ENCODE peak calls at places on chromosomes 13 and 19, in ten cellular contexts. One of them, this sample, is unnamed.

GRCh38 chr13:95106562-95106961 is 194.7 kb downstream of the ABCC4 start:
- DNase-seq in lower leg skin: no peak
- DNase-seq in aorta: no peak
- DNase-seq in tibial artery: no peak
- DNase-seq in esophagus squamous epithelium: no peak
- DNase-seq in neural progenitor cell: no peak
- DNase-seq in heart left ventricle: no peak
- DNase-seq in AG10803: no peak
- DNase-seq in HFF-Myc: no peak
- DNase-seq in brain microvascular endothelial cell: no peak
- DNase-seq in this sample: no peak

GRCh38 chr13:73672492-73672891 is 461.7 kb downstream of the KLF12 start:
- DNase-seq in lower leg skin: no peak
- DNase-seq in aorta: no peak
- DNase-seq in tibial artery: no peak
- DNase-seq in esophagus squamous epithelium: no peak
- DNase-seq in neural progenitor cell: no peak
- DNase-seq in heart left ventricle: no peak
- DNase-seq in AG10803: no peak
- DNase-seq in HFF-Myc: no peak
- DNase-seq in brain microvascular endothelial cell: no peak
- DNase-seq in this sample: no peak

GRCh38 chr19:55088543-55089265 is 13.0 kb downstream of the EPS8L1 start:
- DNase-seq in lower leg skin: no peak
- DNase-seq in aorta: no peak
- DNase-seq in tibial artery: no peak
- DNase-seq in esophagus squamous epithelium: no peak
- DNase-seq in neural progenitor cell: peak; percentile 92
- DNase-seq in heart left ventricle: peak; percentile 78
- DNase-seq in AG10803: peak; percentile 38
- DNase-seq in HFF-Myc: no peak
- DNase-seq in brain microvascular endothelial cell: peak; percentile 66
- DNase-seq in this sample: peak; percentile 76

GRCh38 chr13:30796132-30796832 is 60.9 kb downstream of the ALOX5AP start:
- DNase-seq in lower leg skin: no peak
- DNase-seq in aorta: no peak
- DNase-seq in tibial artery: no peak
- DNase-seq in esophagus squamous epithelium: no peak
- DNase-seq in neural progenitor cell: no peak
- DNase-seq in heart left ventricle: no peak
- DNase-seq in AG10803: peak; percentile 80
- DNase-seq in HFF-Myc: no peak
- DNase-seq in brain microvascular endothelial cell: peak; percentile 43
- DNase-seq in this sample: no peak

GRCh38 chr13:21698975-21699679 is 28.3 kb downstream of the FGF9 start:
- DNase-seq in lower leg skin: no peak
- DNase-seq in aorta: no peak
- DNase-seq in tibial artery: no peak
- DNase-seq in esophagus squamous epithelium: no peak
- DNase-seq in neural progenitor cell: no peak
- DNase-seq in heart left ventricle: no peak
- DNase-seq in AG10803: no peak
- DNase-seq in HFF-Myc: no peak
- DNase-seq in brain microvascular endothelial cell: no peak
- DNase-seq in this sample: no peak

GRCh38 chr13:98443329-98443728 is 133.6 kb downstream of the STK24 start:
- DNase-seq in lower leg skin: no peak
- DNase-seq in aorta: peak; percentile 44
- DNase-seq in tibial artery: no peak
- DNase-seq in esophagus squamous epithelium: no peak
- DNase-seq in neural progenitor cell: no peak
- DNase-seq in heart left ventricle: no peak
- DNase-seq in AG10803: peak; percentile 82
- DNase-seq in HFF-Myc: peak; percentile 49
- DNase-seq in brain microvascular endothelial cell: peak; percentile 78
- DNase-seq in this sample: no peak

GRCh38 chr13:109783447-109783814 is 3.0 kb downstream of the IRS2 start:
- DNase-seq in lower leg skin: no peak
- DNase-seq in aorta: peak; percentile 51
- DNase-seq in tibial artery: peak; percentile 73
- DNase-seq in esophagus squamous epithelium: no peak
- DNase-seq in neural progenitor cell: peak; percentile 30
- DNase-seq in heart left ventricle: no peak
- DNase-seq in AG10803: no peak
- DNase-seq in HFF-Myc: no peak
- DNase-seq in brain microvascular endothelial cell: no peak
- DNase-seq in this sample: no peak

GRCh38 chr13:73429691-73430090 is 370.9 kb downstream of the KLF5 start:
- DNase-seq in lower leg skin: no peak
- DNase-seq in aorta: no peak
- DNase-seq in tibial artery: no peak
- DNase-seq in esophagus squamous epithelium: no peak
- DNase-seq in neural progenitor cell: no peak
- DNase-seq in heart left ventricle: no peak
- DNase-seq in AG10803: no peak
- DNase-seq in HFF-Myc: no peak
- DNase-seq in brain microvascular endothelial cell: no peak
- DNase-seq in this sample: no peak

GRCh38 chr19:58535857-58536256 is 8.0 kb upstream of the TRIM28 start:
- DNase-seq in lower leg skin: no peak
- DNase-seq in aorta: no peak
- DNase-seq in tibial artery: no peak
- DNase-seq in esophagus squamous epithelium: no peak
- DNase-seq in neural progenitor cell: no peak
- DNase-seq in heart left ventricle: no peak
- DNase-seq in AG10803: no peak
- DNase-seq in HFF-Myc: no peak
- DNase-seq in brain microvascular endothelial cell: no peak
- DNase-seq in this sample: no peak

GRCh38 chr13:73922728-73923393 is 211.3 kb downstream of the KLF12 start:
- DNase-seq in lower leg skin: no peak
- DNase-seq in aorta: no peak
- DNase-seq in tibial artery: no peak
- DNase-seq in esophagus squamous epithelium: no peak
- DNase-seq in neural progenitor cell: no peak
- DNase-seq in heart left ventricle: no peak
- DNase-seq in AG10803: no peak
- DNase-seq in HFF-Myc: no peak
- DNase-seq in brain microvascular endothelial cell: peak; percentile 21
- DNase-seq in this sample: no peak

GRCh38 chr13:109881347-109881725 is 95.0 kb upstream of the IRS2 start:
- DNase-seq in lower leg skin: no peak
- DNase-seq in aorta: no peak
- DNase-seq in tibial artery: no peak
- DNase-seq in esophagus squamous epithelium: no peak
- DNase-seq in neural progenitor cell: no peak
- DNase-seq in heart left ventricle: no peak
- DNase-seq in AG10803: no peak
- DNase-seq in HFF-Myc: no peak
- DNase-seq in brain microvascular endothelial cell: no peak
- DNase-seq in this sample: no peak

GRCh38 chr13:59893261-59893660 is 270.5 kb downstream of the DIAPH3 start:
- DNase-seq in lower leg skin: no peak
- DNase-seq in aorta: no peak
- DNase-seq in tibial artery: no peak
- DNase-seq in esophagus squamous epithelium: no peak
- DNase-seq in neural progenitor cell: no peak
- DNase-seq in heart left ventricle: no peak
- DNase-seq in AG10803: no peak
- DNase-seq in HFF-Myc: no peak
- DNase-seq in brain microvascular endothelial cell: no peak
- DNase-seq in this sample: no peak

GRCh38 chr13:40017662-40018262 is 362.3 kb downstream of the COG6 start:
- DNase-seq in lower leg skin: no peak
- DNase-seq in aorta: no peak
- DNase-seq in tibial artery: no peak
- DNase-seq in esophagus squamous epithelium: no peak
- DNase-seq in neural progenitor cell: peak; percentile 20
- DNase-seq in heart left ventricle: no peak
- DNase-seq in AG10803: no peak
- DNase-seq in HFF-Myc: no peak
- DNase-seq in brain microvascular endothelial cell: no peak
- DNase-seq in this sample: no peak

GRCh38 chr13:44307255-44307654 is 66.4 kb upstream of the SERP2 start:
- DNase-seq in lower leg skin: no peak
- DNase-seq in aorta: no peak
- DNase-seq in tibial artery: no peak
- DNase-seq in esophagus squamous epithelium: no peak
- DNase-seq in neural progenitor cell: no peak
- DNase-seq in heart left ventricle: no peak
- DNase-seq in AG10803: no peak
- DNase-seq in HFF-Myc: no peak
- DNase-seq in brain microvascular endothelial cell: no peak
- DNase-seq in this sample: no peak

GRCh38 chr13:44305845-44306244 is 67.8 kb upstream of the SERP2 start:
- DNase-seq in lower leg skin: no peak
- DNase-seq in aorta: no peak
- DNase-seq in tibial artery: no peak
- DNase-seq in esophagus squamous epithelium: no peak
- DNase-seq in neural progenitor cell: peak; percentile 34
- DNase-seq in heart left ventricle: no peak
- DNase-seq in AG10803: peak; percentile 4
- DNase-seq in HFF-Myc: no peak
- DNase-seq in brain microvascular endothelial cell: no peak
- DNase-seq in this sample: no peak

GRCh38 chr13:44307844-44308243 is 65.8 kb upstream of the SERP2 start:
- DNase-seq in lower leg skin: no peak
- DNase-seq in aorta: no peak
- DNase-seq in tibial artery: no peak
- DNase-seq in esophagus squamous epithelium: no peak
- DNase-seq in neural progenitor cell: no peak
- DNase-seq in heart left ventricle: no peak
- DNase-seq in AG10803: no peak
- DNase-seq in HFF-Myc: no peak
- DNase-seq in brain microvascular endothelial cell: no peak
- DNase-seq in this sample: no peak

GRCh38 chr13:44305216-44305615 is 68.4 kb upstream of the SERP2 start:
- DNase-seq in lower leg skin: no peak
- DNase-seq in aorta: no peak
- DNase-seq in tibial artery: no peak
- DNase-seq in esophagus squamous epithelium: no peak
- DNase-seq in neural progenitor cell: peak; percentile 16
- DNase-seq in heart left ventricle: no peak
- DNase-seq in AG10803: no peak
- DNase-seq in HFF-Myc: no peak
- DNase-seq in brain microvascular endothelial cell: no peak
- DNase-seq in this sample: no peak

GRCh38 chr13:44306401-44307192 is 67.0 kb upstream of the SERP2 start:
- DNase-seq in lower leg skin: no peak
- DNase-seq in aorta: peak; percentile 77
- DNase-seq in tibial artery: peak; percentile 86
- DNase-seq in esophagus squamous epithelium: no peak
- DNase-seq in neural progenitor cell: peak; percentile 52
- DNase-seq in heart left ventricle: peak; percentile 73
- DNase-seq in AG10803: peak; percentile 87
- DNase-seq in HFF-Myc: peak; percentile 83
- DNase-seq in brain microvascular endothelial cell: peak; percentile 97
- DNase-seq in this sample: peak; percentile 43
- H3K4me3 ChIP-seq in lower leg skin: no peak overlapping the region
- H3K4me3 ChIP-seq in aorta: no peak overlapping the region
- H3K4me3 ChIP-seq in tibial artery: no peak overlapping the region
- H3K4me3 ChIP-seq in esophagus squamous epithelium: no peak overlapping the region
- H3K4me3 ChIP-seq in neural progenitor cell: peak overlapping the region; percentile 33
- H3K4me3 ChIP-seq in heart left ventricle: no peak overlapping the region
- H3K4me3 ChIP-seq in AG10803: peak overlapping the region; percentile 13
- H3K4me3 ChIP-seq in HFF-Myc: no peak overlapping the region
- H3K4me3 ChIP-seq in brain microvascular endothelial cell: peak overlapping the region; percentile 15
- H3K4me3 ChIP-seq in this sample: peak overlapping the region; percentile 25

GRCh38 chr19:52066258-52066866 is 17.7 kb upstream of the ZNF432 start:
- DNase-seq in lower leg skin: no peak
- DNase-seq in aorta: no peak
- DNase-seq in tibial artery: no peak
- DNase-seq in esophagus squamous epithelium: no peak
- DNase-seq in neural progenitor cell: no peak
- DNase-seq in heart left ventricle: no peak
- DNase-seq in AG10803: no peak
- DNase-seq in HFF-Myc: no peak
- DNase-seq in brain microvascular endothelial cell: no peak
- DNase-seq in this sample: no peak
- H3K4me3 ChIP-seq in lower leg skin: no peak overlapping the region
- H3K4me3 ChIP-seq in aorta: peak overlapping the region; percentile 44
- H3K4me3 ChIP-seq in tibial artery: no peak overlapping the region
- H3K4me3 ChIP-seq in esophagus squamous epithelium: no peak overlapping the region
- H3K4me3 ChIP-seq in neural progenitor cell: no peak overlapping the region
- H3K4me3 ChIP-seq in heart left ventricle: no peak overlapping the region
- H3K4me3 ChIP-seq in AG10803: no peak overlapping the region
- H3K4me3 ChIP-seq in HFF-Myc: no peak overlapping the region
- H3K4me3 ChIP-seq in brain microvascular endothelial cell: no peak overlapping the region
- H3K4me3 ChIP-seq in this sample: no peak overlapping the region

DNA sequence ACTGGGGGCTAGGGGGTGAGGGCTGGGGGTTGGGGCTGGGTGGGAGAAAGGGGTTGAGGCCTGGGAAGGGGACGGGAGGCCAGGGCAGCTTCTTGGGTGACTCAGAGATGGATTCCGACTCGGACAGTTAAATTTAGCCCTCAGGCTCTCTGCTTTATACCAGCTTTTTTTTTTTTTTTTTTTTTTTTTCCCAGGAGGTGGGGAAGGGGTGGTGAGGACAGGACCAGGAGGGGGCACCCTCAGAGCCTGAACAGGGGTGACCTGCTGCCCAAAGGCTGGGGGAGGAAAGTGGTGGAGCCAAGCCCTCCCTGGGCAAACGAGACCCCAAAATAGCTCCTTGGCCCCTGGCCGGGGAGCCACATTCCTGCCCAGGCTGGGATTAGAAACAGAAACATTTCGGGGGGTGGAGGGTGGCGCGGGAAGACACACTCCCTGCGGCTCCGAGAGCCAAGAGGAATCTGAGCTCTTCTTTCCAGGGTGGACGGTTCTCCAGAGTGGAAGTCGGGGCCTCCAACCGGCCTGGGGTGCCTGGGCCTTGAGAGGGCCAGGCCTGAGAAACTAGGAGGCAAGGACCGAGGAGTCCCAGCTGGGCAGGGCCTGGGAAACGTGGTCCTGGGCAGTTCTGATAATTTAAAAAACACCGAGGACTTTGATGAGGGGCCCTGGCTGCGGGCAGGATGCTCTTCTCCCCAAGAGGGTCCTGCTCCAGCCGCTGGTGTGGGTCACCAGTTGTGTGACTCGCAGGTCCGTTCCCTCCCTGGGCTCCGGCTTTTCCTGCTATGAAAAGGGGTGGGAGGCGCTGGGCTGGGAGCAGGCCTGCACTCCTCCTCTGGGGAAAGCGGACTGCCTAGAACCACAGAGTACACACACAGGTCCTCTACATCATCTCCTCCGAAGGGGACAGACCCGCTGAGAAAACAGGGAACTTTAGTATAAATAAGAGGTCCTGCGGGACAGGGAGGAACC is 813 bp upstream of the DMPK start:
- DNase-seq in lower leg skin: no peak
- DNase-seq in aorta: peak; percentile 85
- DNase-seq in tibial artery: peak; percentile 95
- DNase-seq in esophagus squamous epithelium: no peak
- DNase-seq in neural progenitor cell: no peak
- DNase-seq in heart left ventricle: peak; percentile 91
- DNase-seq in AG10803: peak; percentile 78
- DNase-seq in HFF-Myc: no peak
- DNase-seq in brain microvascular endothelial cell: peak; percentile 28
- DNase-seq in this sample: peak; percentile 85
- H3K4me3 ChIP-seq in lower leg skin: no peak overlapping the region
- H3K4me3 ChIP-seq in aorta: no peak overlapping the region
- H3K4me3 ChIP-seq in tibial artery: peak overlapping the region; percentile 76
- H3K4me3 ChIP-seq in esophagus squamous epithelium: no peak overlapping the region
- H3K4me3 ChIP-seq in neural progenitor cell: no peak overlapping the region
- H3K4me3 ChIP-seq in heart left ventricle: peak overlapping the region; percentile 55
- H3K4me3 ChIP-seq in AG10803: peak overlapping the region; percentile 77
- H3K4me3 ChIP-seq in HFF-Myc: no peak overlapping the region
- H3K4me3 ChIP-seq in brain microvascular endothelial cell: peak overlapping the region; percentile 12
- H3K4me3 ChIP-seq in this sample: peak overlapping the region; percentile 75

GRCh38 chr19:13309853-13310252 is 159.6 kb downstream of the IER2 start:
- DNase-seq in lower leg skin: no peak
- DNase-seq in aorta: no peak
- DNase-seq in tibial artery: no peak
- DNase-seq in esophagus squamous epithelium: no peak
- DNase-seq in neural progenitor cell: no peak
- DNase-seq in heart left ventricle: no peak
- DNase-seq in AG10803: no peak
- DNase-seq in HFF-Myc: no peak
- DNase-seq in brain microvascular endothelial cell: no peak
- DNase-seq in this sample: no peak
- H3K4me3 ChIP-seq in lower leg skin: no peak overlapping the region
- H3K4me3 ChIP-seq in aorta: no peak overlapping the region
- H3K4me3 ChIP-seq in tibial artery: no peak overlapping the region
- H3K4me3 ChIP-seq in esophagus squamous epithelium: no peak overlapping the region
- H3K4me3 ChIP-seq in neural progenitor cell: no peak overlapping the region
- H3K4me3 ChIP-seq in heart left ventricle: no peak overlapping the region
- H3K4me3 ChIP-seq in AG10803: no peak overlapping the region
- H3K4me3 ChIP-seq in HFF-Myc: no peak overlapping the region
- H3K4me3 ChIP-seq in brain microvascular endothelial cell: no peak overlapping the region
- H3K4me3 ChIP-seq in this sample: no peak overlapping the region

This sample was measured in left ventricle myocardium inferior.